ENCODE peak calls at places on chromosomes 11 and 22, in five cellular contexts. Y is lower lobe of right lung, C is GM23338, U is trophoblast cell, S is heart left ventricle. D is an unnamed sample. For H3K4me1, the result is how much of the 10 kb centered on the place peaks cover.

GRCh38 chr11:25766332-25767015 is 565.5 kb upstream of the ANO3 start:
- DNase-seq in Y (no peak), C (no peak), U (no peak), S (no peak), D (no peak)

GRCh38 chr11:1290052-1291040 is 19.1 kb downstream of the TOLLIP start:
- DNase-seq in Y (peak), C (no peak), U (no peak), S (no peak), D (no peak)

GRCh38 chr11:2586793-2587131 is 113.0 kb downstream of the KCNQ1OT1 start:
- DNase-seq in Y (peak), C (no peak), U (no peak), S (peak), D (peak)

GRCh38 chr11:113705871-113706654 is at the start of gene TMPRSS5:
- DNase-seq in Y (no peak), C (no peak), U (no peak), S (no peak), D (no peak)

GRCh38 chr11:16572946-16573345 is 165.5 kb upstream of the C11orf58 start:
- DNase-seq in Y (no peak), C (no peak), U (no peak), S (no peak), D (no peak)

GRCh38 chr11:72584293-72584921 is 89.8 kb downstream of the PDE2A start:
- DNase-seq in Y (peak), C (peak), U (peak), S (peak), D (peak)

GRCh38 chr11:72519220-72519881 is 85.0 kb upstream of the CLPB start:
- DNase-seq in Y (no peak), C (no peak), U (no peak), S (no peak), D (no peak)

GRCh38 chr11:77819921-77820564 is 479 bp downstream of the RSF1 start:
- DNase-seq in Y (peak), C (peak), U (peak), S (peak), D (peak)

GRCh38 chr22:39241632-39242388 is 3.0 kb downstream of the PDGFB start:
- DNase-seq in Y (no peak), C (no peak), U (peak), S (no peak), D (no peak)

GRCh38 chr22:23121026-23121823 is 20.6 kb downstream of the RSPH14 start:
- DNase-seq in Y (no peak), C (no peak), U (peak), S (no peak), D (no peak)

GRCh38 chr11:95152878-95153856 is 63.5 kb downstream of the ENDOD1 start:
- DNase-seq in Y (no peak), C (no peak), U (no peak), S (no peak), D (no peak)

GRCh38 chr11:11948242-11948947 is 60.0 kb downstream of the DKK3 start:
- DNase-seq in Y (no peak), C (no peak), U (no peak), S (no peak), D (no peak)

GRCh38 chr11:120536797-120537169 is 25.2 kb downstream of the GRIK4 start:
- DNase-seq in Y (no peak), C (no peak), U (no peak), S (no peak), D (no peak)

GRCh38 chr22:28810839-28811491 is 10.6 kb upstream of the XBP1 start:
- DNase-seq in Y (no peak), C (no peak), U (no peak), S (no peak), D (no peak)

GRCh38 chr11:7512525-7513209 is 1.1 kb upstream of the PPFIBP2 start:
- DNase-seq in Y (peak), C (peak), U (peak), S (peak), D (peak)

GRCh38 chr11:68686486-68686885 is 2.1 kb downstream of the GAL start:
- DNase-seq in Y (no peak), C (no peak), U (no peak), S (no peak), D (no peak)

GRCh38 chr11:70323811-70324210 is 53.3 kb downstream of the PPFIA1 start:
- DNase-seq in Y (no peak), C (no peak), U (peak), S (no peak), D (no peak)

GRCh38 chr11:96215094-96215782 is 127.8 kb downstream of the MAML2 start:
- DNase-seq in Y (no peak), C (no peak), U (no peak), S (no peak), D (no peak)

GRCh38 chr11:96215826-96216225 is 127.2 kb downstream of the MAML2 start:
- DNase-seq in Y (no peak), C (no peak), U (no peak), S (no peak), D (no peak)

GRCh38 chr11:96211433-96211832 is 131.6 kb downstream of the MAML2 start:
- DNase-seq in Y (no peak), C (no peak), U (no peak), S (no peak), D (no peak)

GRCh38 chr11:96214745-96215093 is 128.3 kb downstream of the MAML2 start:
- DNase-seq in Y (no peak), C (no peak), U (no peak), S (no peak), D (no peak)

GRCh38 chr11:96213500-96213899 is 129.5 kb downstream of the MAML2 start:
- DNase-seq in Y (no peak), C (no peak), U (no peak), S (no peak), D (no peak)
- H3K4me1 ChIP-seq in Y (half or more), C (under half), U (under half), S (half or more), D (under half)

GRCh38 chr11:65115361-65116082 is 2.0 kb downstream of the ZNHIT2 start:
- DNase-seq in Y (no peak), C (no peak), U (no peak), S (no peak), D (peak)
- H3K4me3 ChIP-seq in Y (no peak), C (no peak), U (peak), S (no peak), D (no peak)

GRCh38 chr11:76543006-76543703 is 98.3 kb downstream of the EMSY start:
- DNase-seq in Y (no peak), C (no peak), U (no peak), S (peak), D (no peak)
- H3K27ac ChIP-seq in Y (no peak), C (no peak), U (no peak), S (no peak), D (no peak)

DNA sequence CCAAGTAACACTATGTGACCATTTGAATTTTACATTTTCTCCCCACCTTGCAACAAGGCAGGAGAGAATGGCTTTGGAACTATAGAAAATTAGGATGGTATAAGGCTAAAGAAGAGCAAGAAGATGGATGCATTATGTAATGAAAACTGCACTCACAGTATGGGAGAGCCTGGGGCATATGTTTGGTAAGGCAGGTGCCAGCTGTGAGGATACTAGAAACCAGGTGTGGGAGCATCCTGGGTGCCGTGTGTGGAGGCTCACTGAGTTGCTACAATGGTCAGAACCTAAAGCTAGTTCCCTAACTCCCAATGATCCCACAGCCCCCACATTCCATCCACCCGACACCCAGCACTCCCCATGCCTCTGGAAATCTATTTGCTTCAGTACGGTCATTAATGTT is 42.9 kb downstream of the UBASH3B start:
- DNase-seq in Y (no peak), C (no peak), U (peak), S (no peak), D (no peak)
- H3K4me1 ChIP-seq in Y (under half), C (under half), U (under half), S (under half), D (under half)

GRCh38 chr22:47605886-47606285 is 843.4 kb downstream of the TBC1D22A start:
- DNase-seq in Y (peak), C (no peak), U (no peak), S (no peak), D (no peak)

GRCh38 chr22:47605441-47605840 is 843.0 kb downstream of the TBC1D22A start:
- DNase-seq in Y (no peak), C (no peak), U (no peak), S (no peak), D (no peak)

GRCh38 chr22:47607486-47607885 is 845.0 kb downstream of the TBC1D22A start:
- DNase-seq in Y (no peak), C (no peak), U (no peak), S (peak), D (no peak)

GRCh38 chr22:47604563-47604962 is 842.1 kb downstream of the TBC1D22A start:
- DNase-seq in Y (no peak), C (no peak), U (no peak), S (no peak), D (no peak)

DNA sequence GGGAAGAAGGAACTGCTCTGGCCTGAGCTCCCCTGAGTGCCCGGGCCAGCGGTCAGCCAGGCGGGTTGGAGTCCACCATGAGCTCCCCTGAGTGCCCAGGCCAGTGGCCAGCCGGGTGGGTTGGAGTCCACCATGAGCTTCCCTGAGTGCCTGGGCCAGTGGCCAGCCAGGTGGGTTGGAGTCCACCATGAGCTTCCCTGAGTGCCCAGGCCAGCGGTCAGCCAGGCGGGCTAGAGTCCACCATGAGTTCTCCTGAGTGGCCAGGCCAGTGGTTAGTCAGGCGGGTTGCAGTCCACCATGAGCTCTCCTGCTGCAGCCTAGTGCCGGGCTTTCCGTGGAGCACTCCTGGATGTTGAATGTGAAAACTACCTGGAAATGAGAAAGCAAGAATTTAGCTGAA is 844.0 kb downstream of the TBC1D22A start:
- DNase-seq in Y (peak), C (no peak), U (no peak), S (no peak), D (no peak)
- H3K4me3 ChIP-seq in Y (no peak), C (no peak), U (no peak), S (no peak), D (no peak)

GRCh38 chr22:45248832-45249561 is 8.3 kb upstream of the KIAA0930 start:
- DNase-seq in Y (no peak), C (no peak), U (peak), S (peak), D (no peak)

GRCh38 chr22:45240810-45241631 is at the start of gene KIAA0930:
- DNase-seq in Y (peak), C (peak), U (peak), S (peak), D (peak)

GRCh38 chr22:45242778-45243191 is 2.1 kb upstream of the KIAA0930 start:
- DNase-seq in Y (peak), C (peak), U (no peak), S (peak), D (no peak)

GRCh38 chr22:45251828-45252227 is 11.1 kb upstream of the KIAA0930 start:
- DNase-seq in Y (no peak), C (no peak), U (peak), S (no peak), D (no peak)

GRCh38 chr22:45246060-45246985 is 5.6 kb upstream of the KIAA0930 start:
- DNase-seq in Y (no peak), C (no peak), U (peak), S (peak), D (no peak)
- H3K27ac ChIP-seq in Y (peak), C (peak), U (peak), S (no peak), D (no peak)

GRCh38 chr22:46043816-46044717 is 67.1 kb upstream of the WNT7B start:
- DNase-seq in Y (peak), C (peak), U (no peak), S (no peak), D (no peak)

GRCh38 chr22:46043339-46043738 is 66.4 kb upstream of the WNT7B start:
- DNase-seq in Y (peak), C (no peak), U (no peak), S (no peak), D (peak)

GRCh38 chr22:46045459-46046298 is 68.7 kb upstream of the WNT7B start:
- DNase-seq in Y (peak), C (no peak), U (no peak), S (peak), D (peak)

GRCh38 chr22:46046299-46046685 is 69.3 kb upstream of the WNT7B start:
- DNase-seq in Y (peak), C (no peak), U (no peak), S (no peak), D (no peak)

GRCh38 chr22:46044718-46045458 is 67.9 kb upstream of the WNT7B start:
- DNase-seq in Y (peak), C (peak), U (no peak), S (no peak), D (peak)
- H3K4me1 ChIP-seq in Y (half or more), C (under half), U (under half), S (half or more), D (under half)

GRCh38 chr11:32829680-32830412 is at the start of gene PRRG4:
- DNase-seq in Y (peak), C (peak), U (peak), S (peak), D (peak)

GRCh38 chr11:32830796-32831195 is 1.1 kb downstream of the PRRG4 start:
- DNase-seq in Y (no peak), C (no peak), U (peak), S (no peak), D (no peak)

GRCh38 chr11:32831241-32831640 is 1.5 kb downstream of the PRRG4 start:
- DNase-seq in Y (no peak), C (no peak), U (no peak), S (no peak), D (no peak)

GRCh38 chr11:32829157-32829679 is 509 bp upstream of the PRRG4 start:
- DNase-seq in Y (no peak), C (no peak), U (peak), S (no peak), D (no peak)

GRCh38 chr11:32830413-32830738 is 649 bp downstream of the PRRG4 start:
- DNase-seq in Y (peak), C (peak), U (peak), S (no peak), D (no peak)
- H3K4me3 ChIP-seq in Y (peak), C (peak), U (peak), S (peak), D (peak)